ENCODE peak calls at places on chromosomes 12 and 14, in seven cellular contexts. V is GM06990, B is GM10248, U is neural crest cell, L is foreskin keratinocyte, O is Peyer's patch, D is AG09309. R is an unnamed sample.

GRCh38 chr12:93784339-93785086 is 107.3 kb downstream of the CRADD start:
- DNase-seq in V (no peak), B (no peak), U (no peak), L (no peak), O (no peak), D (no peak), R (no peak)

GRCh38 chr12:14827043-14827442 is 13.1 kb upstream of the SMCO3 start:
- DNase-seq in V (no peak), B (no peak), U (no peak), L (no peak), O (no peak), D (no peak), R (no peak)

GRCh38 chr14:53955671-53956426 is 776 bp downstream of the BMP4 start:
- DNase-seq in V (peak), B (no peak), U (no peak), L (no peak), O (peak), D (no peak), R (peak)

GRCh38 chr12:74849801-74850200 is 312.2 kb downstream of the ATXN7L3B start:
- DNase-seq in V (no peak), B (no peak), U (no peak), L (no peak), O (no peak), D (no peak), R (no peak)

GRCh38 chr12:6041891-6042290 is 82.6 kb downstream of the VWF start:
- DNase-seq in V (no peak), B (no peak), U (no peak), L (no peak), O (no peak), D (no peak), R (no peak)

GRCh38 chr12:83945871-83946270 is 966.7 kb downstream of the SLC6A15 start:
- DNase-seq in V (no peak), B (no peak), U (no peak), L (peak), O (no peak), D (peak), R (no peak)

GRCh38 chr12:69240625-69240984 is 1.2 kb downstream of the CPSF6 start:
- DNase-seq in V (no peak), B (peak), U (no peak), L (no peak), O (no peak), D (no peak), R (peak)

GRCh38 chr12:44287545-44287944 is 451.7 kb downstream of the TMEM117 start:
- DNase-seq in V (no peak), B (no peak), U (no peak), L (peak), O (no peak), D (peak), R (no peak)

GRCh38 chr14:89388853-89389252 is 28.2 kb downstream of the FOXN3 start:
- DNase-seq in V (no peak), B (no peak), U (no peak), L (no peak), O (no peak), D (no peak), R (no peak)
- TF ChIP-seq CTCF in V (no peak), B (no peak), U (no peak), L (peak), O (no peak), D (peak), R (no peak)

GRCh38 chr14:77108753-77109152 is 10.7 kb downstream of the CIPC start:
- DNase-seq in V (no peak), B (no peak), U (no peak), L (no peak), O (no peak), D (no peak), R (no peak)
- TF ChIP-seq CTCF in V (peak), B (no peak), U (peak), L (no peak), O (peak), D (no peak), R (peak)

DNA sequence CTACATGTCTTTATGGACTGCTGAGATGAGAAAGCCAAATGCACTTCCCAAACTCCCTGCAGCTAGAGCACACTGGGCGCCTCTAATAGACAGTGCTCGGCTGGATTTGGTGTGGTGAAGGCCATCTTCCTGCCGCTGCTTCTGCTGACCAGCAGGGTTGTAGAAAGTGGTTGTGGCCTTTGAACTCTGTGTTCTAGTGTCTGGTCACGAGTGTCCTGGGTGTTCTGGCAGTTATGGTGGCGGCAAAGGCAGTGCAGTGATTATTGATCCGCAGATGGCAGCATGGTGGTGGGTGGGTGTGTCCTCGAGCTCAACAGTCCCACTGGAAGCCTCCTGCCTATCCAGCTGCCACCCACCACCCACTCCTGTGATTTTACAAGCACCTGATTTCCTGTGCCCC is 43.4 kb downstream of the SMIM41 start:
- DNase-seq in V (no peak), B (no peak), U (no peak), L (no peak), O (no peak), D (no peak), R (no peak)
- TF ChIP-seq CTCF in V (no peak), B (no peak), U (no peak), L (no peak), O (no peak), D (no peak), R (no peak)

DNA sequence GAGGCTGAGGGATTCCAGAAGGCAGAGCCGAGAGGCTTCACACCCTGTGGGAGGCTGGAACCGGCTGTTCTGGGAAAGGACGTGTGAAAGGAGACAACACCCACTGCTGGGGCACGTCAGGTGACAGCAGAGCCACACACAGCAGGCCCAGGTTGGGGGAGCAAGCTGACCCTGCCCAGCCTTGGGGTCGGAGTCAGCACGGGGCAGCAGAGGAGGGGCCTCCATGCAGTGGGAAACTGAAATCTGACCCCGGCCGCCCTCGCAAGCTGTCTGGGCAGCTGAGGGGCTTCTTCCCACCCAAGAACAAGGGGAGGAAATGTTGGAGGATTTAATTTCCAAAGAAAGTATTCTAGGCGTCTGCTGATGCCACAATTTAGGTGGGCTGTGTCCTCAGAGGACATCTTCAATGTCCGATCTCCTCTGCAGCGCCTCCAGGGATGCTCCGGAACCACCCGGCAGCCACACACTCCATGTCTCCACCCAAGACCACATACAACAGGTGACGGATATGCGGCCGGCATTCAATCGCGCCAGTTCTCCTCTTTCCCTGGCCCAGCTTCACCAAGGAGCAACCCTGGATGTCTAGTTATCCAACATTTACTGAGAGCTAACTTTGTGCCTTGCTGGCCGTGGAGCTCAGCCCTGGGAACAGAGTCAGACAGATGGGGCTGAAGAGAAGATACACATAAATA is 30.7 kb downstream of the SNRNP35 start:
- DNase-seq in V (no peak), B (no peak), U (no peak), L (no peak), O (no peak), D (no peak), R (no peak)
- TF ChIP-seq CTCF in V (no peak), B (no peak), U (no peak), L (no peak), O (no peak), D (no peak), R (no peak)

DNA sequence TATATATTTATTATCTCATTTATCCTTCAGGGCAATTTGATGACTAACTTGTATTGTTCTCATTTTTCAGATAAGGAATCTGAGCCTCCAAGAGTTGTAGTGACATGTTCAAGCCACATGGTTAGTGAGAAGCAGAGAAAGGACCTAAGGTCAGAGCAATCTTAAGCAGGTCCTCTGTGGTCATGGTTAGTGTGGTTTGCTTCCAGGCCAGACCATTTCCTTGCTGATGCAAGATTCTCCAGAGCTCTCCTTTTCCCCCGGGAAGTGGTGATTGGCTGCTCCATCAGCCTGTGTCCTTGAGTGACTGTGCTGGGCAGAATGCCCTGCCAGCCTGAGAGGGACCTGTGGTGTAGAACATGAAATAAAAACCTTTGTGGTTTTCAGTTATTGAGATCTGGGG is 141.3 kb downstream of the KTN1 start:
- DNase-seq in V (no peak), B (no peak), U (no peak), L (peak), O (no peak), D (peak), R (no peak)
- TF ChIP-seq CTCF in V (no peak), B (no peak), U (peak), L (no peak), O (no peak), D (no peak), R (no peak)

DNA sequence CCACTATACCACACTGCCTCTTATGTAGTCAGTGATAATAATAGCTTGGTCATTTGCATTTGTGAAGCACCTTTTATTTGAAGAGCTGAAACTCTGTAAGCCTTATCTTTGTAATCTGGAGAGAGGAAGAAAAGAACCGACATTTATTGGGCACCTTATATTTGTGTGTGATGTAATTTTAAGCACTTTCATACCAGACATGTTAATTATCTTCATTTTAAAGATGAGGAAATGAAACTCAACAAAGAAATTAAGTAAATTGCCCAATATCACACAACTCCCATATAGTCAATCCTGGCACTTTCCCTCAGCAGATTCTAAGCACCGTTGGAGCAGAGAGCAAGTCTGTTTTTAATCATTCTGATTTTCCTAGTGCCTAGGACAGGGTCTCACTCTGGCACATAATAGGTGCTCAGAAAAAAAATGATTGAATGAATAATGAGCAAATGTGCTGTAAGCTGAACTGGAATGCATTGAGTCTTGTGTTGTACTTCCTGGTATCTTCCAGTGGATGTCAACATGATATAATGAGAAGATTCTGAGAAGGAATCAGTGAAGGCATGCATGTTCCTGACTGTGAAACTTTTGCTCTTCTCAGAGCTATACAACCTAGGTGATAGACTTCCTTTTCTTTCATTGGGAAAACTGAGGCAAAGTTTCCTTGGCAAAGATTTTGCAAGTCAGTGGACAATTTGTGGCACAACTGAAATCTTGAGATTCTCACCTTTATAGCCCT is 418.9 kb downstream of the ZFP36L1 start:
- DNase-seq in V (peak), B (no peak), U (no peak), L (no peak), O (no peak), D (no peak), R (no peak)
- TF ChIP-seq CTCF in V (no peak), B (no peak), U (no peak), L (peak), O (no peak), D (no peak), R (no peak)

GRCh38 chr12:95129115-95129514 is 55.7 kb upstream of the NR2C1 start:
- DNase-seq in V (no peak), B (no peak), U (no peak), L (no peak), O (no peak), D (no peak), R (no peak)

GRCh38 chr12:95130096-95130495 is 56.7 kb upstream of the NR2C1 start:
- DNase-seq in V (no peak), B (no peak), U (no peak), L (no peak), O (no peak), D (no peak), R (no peak)

GRCh38 chr12:95131589-95132335 is 58.3 kb upstream of the NR2C1 start:
- DNase-seq in V (no peak), B (no peak), U (no peak), L (no peak), O (no peak), D (no peak), R (no peak)

DNA sequence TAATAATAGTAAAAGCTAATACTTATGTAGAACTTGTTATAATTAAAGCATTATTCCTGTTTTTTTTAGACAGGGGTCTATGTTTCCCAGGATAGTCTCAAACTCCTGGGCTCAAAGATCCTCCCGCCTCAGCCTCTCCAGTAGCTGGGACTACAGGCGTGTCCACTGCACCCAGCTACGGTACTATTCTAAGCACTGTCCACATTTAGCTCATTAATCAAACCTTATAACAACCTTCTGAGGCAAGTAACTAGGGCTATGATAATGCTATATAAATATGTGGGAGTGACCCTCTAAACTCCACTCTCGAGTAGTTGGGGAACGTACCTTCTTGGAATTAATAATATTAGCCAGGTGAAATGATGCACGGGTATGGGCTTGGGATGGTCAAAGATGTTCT is 60.7 kb upstream of the NR2C1 start:
- DNase-seq in V (no peak), B (no peak), U (no peak), L (no peak), O (no peak), D (no peak), R (no peak)
- TF ChIP-seq CTCF in V (no peak), B (no peak), U (no peak), L (no peak), O (no peak), D (no peak), R (no peak)